ENCODE peak calls at places on chromosomes 5 and 9, in six cellular contexts. A is heart left ventricle; Q is prostate gland; Y is right lobe of liver; B is effector memory CD4-positive, alpha-beta T cell; G is AG04450. J is an unnamed sample.

GRCh38 chr5:68287976-68288755 is 72.6 kb downstream of the PIK3R1 start:
- DNase-seq in B (peak; percentile 19), Y (peak; percentile 88), A (peak; percentile 78), G (no peak), Q (peak; percentile 70), J (peak; percentile 78)

GRCh38 chr9:35689601-35690446 is at the start of gene TPM2:
- DNase-seq in G (peak; percentile 84), Q (peak; percentile 44), A (peak; percentile 87), B (no peak), Y (no peak), J (no peak)

GRCh38 chr9:82532504-82532903 is 530.4 kb downstream of the RASEF start:
- DNase-seq in Y (no peak), G (no peak), A (no peak), Q (no peak), B (no peak), J (peak; percentile 8)

GRCh38 chr9:76687861-76688374 is 76.3 kb upstream of the PCA3 start:
- DNase-seq in B (no peak), A (no peak), G (no peak), Q (no peak), Y (no peak), J (peak; percentile 17)

GRCh38 chr5:61263072-61263471 is 69.0 kb upstream of the ZSWIM6 start:
- DNase-seq in A (no peak), Q (no peak), G (no peak), B (no peak), Y (no peak), J (no peak)

GRCh38 chr5:137115152-137115551 is 384.0 kb downstream of the SPOCK1 start:
- DNase-seq in G (no peak), Y (no peak), B (no peak), A (no peak), Q (no peak), J (no peak)

GRCh38 chr5:153752890-153753289 is 262.4 kb downstream of the GRIA1 start:
- DNase-seq in G (no peak), Y (no peak), B (no peak), Q (no peak), A (no peak), J (no peak)

GRCh38 chr5:144028058-144028457 is 142.4 kb downstream of the YIPF5 start:
- DNase-seq in B (no peak), Q (no peak), Y (no peak), G (no peak), A (peak; percentile 39), J (no peak)

GRCh38 chr9:136282272-136282861 is 21.5 kb downstream of the CCDC187 start:
- DNase-seq in Y (no peak), G (no peak), B (no peak), Q (no peak), A (no peak), J (peak; percentile 15)

GRCh38 chr5:126692971-126693370 is 84.0 kb upstream of the LMNB1 start:
- DNase-seq in Y (no peak), Q (no peak), A (no peak), B (no peak), G (no peak), J (no peak)

GRCh38 chr5:14128079-14128478 is 15.1 kb upstream of the TRIO start:
- DNase-seq in G (no peak), A (no peak), B (no peak), Q (no peak), Y (no peak), J (no peak)

GRCh38 chr5:18465833-18466681 is 831.8 kb downstream of the TAF11L14 start:
- DNase-seq in B (no peak), Q (peak; percentile 26), A (no peak), Y (no peak), G (no peak), J (peak; percentile 40)

GRCh38 chr9:4955836-4956235 is 29.2 kb upstream of the JAK2 start:
- DNase-seq in Q (no peak), A (no peak), G (no peak), Y (no peak), B (no peak), J (no peak)

GRCh38 chr5:102853680-102854079 is 98.6 kb downstream of the PAM start:
- DNase-seq in G (no peak), Q (no peak), A (no peak), Y (no peak), B (no peak), J (no peak)

GRCh38 chr9:106284300-106284699 is 578.7 kb upstream of the ZNF462 start:
- DNase-seq in Q (no peak), A (no peak), B (no peak), Y (no peak), G (no peak), J (no peak)

GRCh38 chr9:136482046-136482792 is 621 bp downstream of the SEC16A start:
- DNase-seq in B (no peak), G (no peak), A (no peak), Y (no peak), Q (no peak), J (peak; percentile 67)

GRCh38 chr5:17819786-17820185 is 185.5 kb downstream of the TAF11L14 start:
- DNase-seq in Q (no peak), B (no peak), G (no peak), Y (no peak), A (no peak), J (no peak)

GRCh38 chr5:146475906-146476305 is 28.8 kb downstream of the TCERG1 start:
- DNase-seq in G (no peak), Q (no peak), Y (no peak), B (no peak), A (no peak), J (no peak)

GRCh38 chr5:7331083-7331482 is 64.9 kb upstream of the ADCY2 start:
- DNase-seq in Y (no peak), A (no peak), G (no peak), Q (no peak), B (no peak), J (no peak)

GRCh38 chr5:6962256-6962655 is 249.0 kb downstream of the TENT4A start:
- DNase-seq in Y (no peak), B (no peak), A (no peak), G (no peak), Q (no peak), J (no peak)

GRCh38 chr9:111272571-111272970 is 57.5 kb downstream of the OR2K2 start:
- DNase-seq in G (no peak), Y (no peak), Q (no peak), A (no peak), B (no peak), J (no peak)

GRCh38 chr9:130549093-130549735 is 30.2 kb upstream of the FUBP3 start:
- DNase-seq in B (no peak), Y (no peak), A (no peak), G (no peak), Q (no peak), J (peak; percentile 17)

GRCh38 chr9:121684381-121685145 is 33.1 kb downstream of the DAB2IP start:
- DNase-seq in A (no peak), Q (no peak), B (no peak), G (no peak), Y (peak; percentile 66), J (peak; percentile 41)

GRCh38 chr5:59337240-59337639 is 556.3 kb downstream of the PDE4D start:
- DNase-seq in A (no peak), Y (no peak), G (no peak), B (no peak), Q (no peak), J (no peak)

GRCh38 chr5:140632366-140633080 is 452 bp downstream of the CD14 start:
- DNase-seq in Q (peak; percentile 48), B (peak; percentile 18), Y (peak; percentile 89), G (no peak), A (peak; percentile 52), J (peak; percentile 60)

GRCh38 chr5:93596676-93597441 is 13.8 kb downstream of the NR2F1 start:
- DNase-seq in A (no peak), G (no peak), Y (no peak), B (no peak), Q (no peak), J (peak; percentile 62)

GRCh38 chr5:58366461-58366860 is 93.4 kb downstream of the PLK2 start:
- DNase-seq in A (no peak), Y (no peak), G (no peak), B (no peak), Q (no peak), J (no peak)

GRCh38 chr9:128723866-128724743 is at the start of gene ZDHHC12:
- DNase-seq in Y (peak; percentile 99), A (peak; percentile 95), Q (peak; percentile 100), G (peak; percentile 81), B (peak; percentile 99), J (peak; percentile 100)
- H3K27ac ChIP-seq in Y (peak within 1 kb of the TSS; percentile 50), A (peak within 1 kb of the TSS; percentile 86), Q (peak within 1 kb of the TSS; percentile 81), G (no peak within 1 kb of the TSS), B (peak within 1 kb of the TSS; percentile 80), J (peak within 1 kb of the TSS; percentile 73)

DNA sequence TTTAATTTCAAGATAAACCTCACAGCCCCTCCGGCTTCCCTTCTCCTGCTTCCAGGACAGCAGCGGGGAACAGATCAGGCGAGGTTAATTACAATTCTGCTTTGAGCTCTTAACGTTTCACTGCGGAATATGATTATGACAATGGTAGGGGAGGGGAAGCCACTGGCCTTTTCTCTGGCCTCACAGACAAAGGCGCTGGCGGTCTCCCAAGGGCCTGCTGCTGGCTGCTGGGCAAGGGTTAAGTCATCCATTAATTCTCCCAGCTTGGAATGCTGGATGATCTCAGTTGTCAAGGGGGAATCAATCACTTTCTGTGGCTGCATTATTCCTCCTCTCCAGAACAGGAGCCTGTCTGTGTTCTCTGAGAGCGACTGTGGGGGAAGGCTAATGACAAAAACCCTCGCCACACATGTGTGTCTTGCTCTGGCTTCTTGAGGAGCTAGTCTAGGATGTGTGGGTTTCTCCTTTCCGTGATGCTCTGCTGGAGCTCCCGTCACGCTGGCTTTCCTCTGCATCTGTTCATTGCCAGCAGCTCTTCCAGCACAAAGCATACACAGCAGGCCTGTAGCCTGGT is 82.7 kb downstream of the DCP2 start:
- DNase-seq in A (peak; percentile 35), Q (no peak), B (no peak), G (no peak), Y (no peak), J (no peak)
- H3K27ac ChIP-seq in A (no peak overlapping the region), Q (no peak overlapping the region), B (no peak overlapping the region), G (no peak overlapping the region), Y (no peak overlapping the region), J (no peak overlapping the region)

DNA sequence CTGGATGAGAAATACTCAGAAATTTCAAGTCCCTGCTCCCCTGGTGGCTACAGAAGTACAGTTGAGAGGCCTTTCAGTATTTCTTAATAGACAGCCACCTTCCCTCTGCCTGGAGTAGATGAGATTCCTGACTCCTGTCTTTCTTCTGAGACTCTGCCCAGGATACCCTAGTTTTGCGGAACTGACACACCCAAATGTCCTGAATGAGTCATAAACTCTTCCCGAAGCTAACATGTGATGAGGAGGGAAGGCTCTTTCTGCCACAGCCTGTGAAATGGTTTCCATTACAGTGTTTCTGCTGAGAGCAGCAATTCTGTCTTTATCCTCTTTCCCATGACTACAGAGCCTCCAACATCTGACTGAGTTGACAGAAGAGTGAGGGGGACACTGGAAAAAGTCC is 52.7 kb upstream of the TNC start:
- DNase-seq in B (no peak), Q (no peak), Y (no peak), G (no peak), A (no peak), J (peak; percentile 14)
- H3K27ac ChIP-seq in B (no peak overlapping the region), Q (no peak overlapping the region), Y (no peak overlapping the region), G (no peak overlapping the region), A (no peak overlapping the region), J (no peak overlapping the region)

GRCh38 chr5:169398515-169398914 is 97.6 kb upstream of the SLIT3 start:
- DNase-seq in B (no peak), Y (no peak), Q (no peak), A (no peak), G (no peak), J (no peak)

GRCh38 chr5:169408166-169408565 is 107.2 kb upstream of the SLIT3 start:
- DNase-seq in B (no peak), A (no peak), Y (no peak), G (no peak), Q (no peak), J (peak; percentile 71)

GRCh38 chr5:169408735-169409134 is 107.8 kb upstream of the SLIT3 start:
- DNase-seq in B (no peak), Q (no peak), A (no peak), Y (no peak), G (no peak), J (no peak)

GRCh38 chr5:169404223-169404622 is 103.3 kb upstream of the SLIT3 start:
- DNase-seq in Y (no peak), B (no peak), G (no peak), Q (no peak), A (no peak), J (no peak)
- H3K27ac ChIP-seq in Y (no peak overlapping the region), B (no peak overlapping the region), G (no peak overlapping the region), Q (no peak overlapping the region), A (no peak overlapping the region), J (no peak overlapping the region)